ENCODE peak calls at places on chromosomes 7 and 10, in seven cellular contexts. One of them, this sample, is unnamed.

GRCh38 chr10:47038881-47039557 is 127.8 kb downstream of the PTPN20 start:
- DNase-seq in activated T-helper 1 cell treated with anti-CD3 and anti-CD28 coated beads, Interleukin-2, amount 50 U/mL, for 16 hours: no peak
- DNase-seq in naive B cell: no peak
- DNase-seq in cardiac fibroblast: no peak
- DNase-seq in AG20443: no peak
- DNase-seq in EL: no peak
- DNase-seq in amygdala: no peak
- DNase-seq in this sample: no peak

GRCh38 chr10:94172332-94172731 is 178.6 kb downstream of the PLCE1 start:
- DNase-seq in activated T-helper 1 cell treated with anti-CD3 and anti-CD28 coated beads, Interleukin-2, amount 50 U/mL, for 16 hours: no peak
- DNase-seq in naive B cell: no peak
- DNase-seq in cardiac fibroblast: no peak
- DNase-seq in AG20443: no peak
- DNase-seq in EL: no peak
- DNase-seq in amygdala: no peak
- DNase-seq in this sample: no peak

GRCh38 chr7:38574121-38574520 is 57.1 kb downstream of the AMPH start:
- DNase-seq in activated T-helper 1 cell treated with anti-CD3 and anti-CD28 coated beads, Interleukin-2, amount 50 U/mL, for 16 hours: no peak
- DNase-seq in naive B cell: no peak
- DNase-seq in cardiac fibroblast: peak
- DNase-seq in AG20443: peak
- DNase-seq in EL: peak
- DNase-seq in amygdala: no peak
- DNase-seq in this sample: no peak

GRCh38 chr10:12534824-12535223 is 185.5 kb downstream of the CAMK1D start:
- DNase-seq in activated T-helper 1 cell treated with anti-CD3 and anti-CD28 coated beads, Interleukin-2, amount 50 U/mL, for 16 hours: no peak
- DNase-seq in naive B cell: no peak
- DNase-seq in cardiac fibroblast: no peak
- DNase-seq in AG20443: no peak
- DNase-seq in EL: peak
- DNase-seq in amygdala: no peak
- DNase-seq in this sample: no peak

GRCh38 chr7:968205-968754 is 7.1 kb downstream of the COX19 start:
- DNase-seq in activated T-helper 1 cell treated with anti-CD3 and anti-CD28 coated beads, Interleukin-2, amount 50 U/mL, for 16 hours: no peak
- DNase-seq in naive B cell: no peak
- DNase-seq in cardiac fibroblast: no peak
- DNase-seq in AG20443: no peak
- DNase-seq in EL: no peak
- DNase-seq in amygdala: no peak
- DNase-seq in this sample: no peak

GRCh38 chr7:140348161-140348849 is 50.0 kb downstream of the SLC37A3 start:
- DNase-seq in activated T-helper 1 cell treated with anti-CD3 and anti-CD28 coated beads, Interleukin-2, amount 50 U/mL, for 16 hours: no peak
- DNase-seq in naive B cell: no peak
- DNase-seq in cardiac fibroblast: peak
- DNase-seq in AG20443: peak
- DNase-seq in EL: no peak
- DNase-seq in amygdala: no peak
- DNase-seq in this sample: no peak

GRCh38 chr10:34814228-34815173 is 595 bp downstream of the PARD3 start:
- DNase-seq in activated T-helper 1 cell treated with anti-CD3 and anti-CD28 coated beads, Interleukin-2, amount 50 U/mL, for 16 hours: no peak
- DNase-seq in naive B cell: no peak
- DNase-seq in cardiac fibroblast: peak
- DNase-seq in AG20443: peak
- DNase-seq in EL: peak
- DNase-seq in amygdala: no peak
- DNase-seq in this sample: peak

GRCh38 chr10:5458425-5458824 is 40.9 kb downstream of the CALML5 start:
- DNase-seq in activated T-helper 1 cell treated with anti-CD3 and anti-CD28 coated beads, Interleukin-2, amount 50 U/mL, for 16 hours: no peak
- DNase-seq in naive B cell: no peak
- DNase-seq in cardiac fibroblast: no peak
- DNase-seq in AG20443: no peak
- DNase-seq in EL: no peak
- DNase-seq in amygdala: no peak
- DNase-seq in this sample: no peak

GRCh38 chr10:107275806-107276205 is 111.3 kb upstream of the SORCS1 start:
- DNase-seq in activated T-helper 1 cell treated with anti-CD3 and anti-CD28 coated beads, Interleukin-2, amount 50 U/mL, for 16 hours: no peak
- DNase-seq in naive B cell: no peak
- DNase-seq in cardiac fibroblast: no peak
- DNase-seq in AG20443: no peak
- DNase-seq in EL: no peak
- DNase-seq in amygdala: no peak
- DNase-seq in this sample: no peak

GRCh38 chr7:23373151-23374004 is 74.2 kb downstream of the MALSU1 start:
- DNase-seq in activated T-helper 1 cell treated with anti-CD3 and anti-CD28 coated beads, Interleukin-2, amount 50 U/mL, for 16 hours: peak
- DNase-seq in naive B cell: peak
- DNase-seq in cardiac fibroblast: no peak
- DNase-seq in AG20443: no peak
- DNase-seq in EL: no peak
- DNase-seq in amygdala: no peak
- DNase-seq in this sample: no peak

GRCh38 chr10:79187545-79187940 is 118.8 kb downstream of the ZMIZ1 start:
- DNase-seq in activated T-helper 1 cell treated with anti-CD3 and anti-CD28 coated beads, Interleukin-2, amount 50 U/mL, for 16 hours: no peak
- DNase-seq in naive B cell: no peak
- DNase-seq in cardiac fibroblast: no peak
- DNase-seq in AG20443: no peak
- DNase-seq in EL: no peak
- DNase-seq in amygdala: no peak
- DNase-seq in this sample: no peak

GRCh38 chr10:69451209-69451783 is at the start of gene TSPAN15:
- DNase-seq in activated T-helper 1 cell treated with anti-CD3 and anti-CD28 coated beads, Interleukin-2, amount 50 U/mL, for 16 hours: peak
- DNase-seq in naive B cell: peak
- DNase-seq in cardiac fibroblast: peak
- DNase-seq in AG20443: peak
- DNase-seq in EL: peak
- DNase-seq in amygdala: peak
- DNase-seq in this sample: peak

GRCh38 chr7:157693521-157694388 is 357.0 kb downstream of the DNAJB6 start:
- DNase-seq in activated T-helper 1 cell treated with anti-CD3 and anti-CD28 coated beads, Interleukin-2, amount 50 U/mL, for 16 hours: no peak
- DNase-seq in naive B cell: no peak
- DNase-seq in cardiac fibroblast: no peak
- DNase-seq in AG20443: no peak
- DNase-seq in EL: no peak
- DNase-seq in amygdala: no peak
- DNase-seq in this sample: no peak

GRCh38 chr10:87532696-87533095 is 28.0 kb downstream of the MINPP1 start:
- DNase-seq in activated T-helper 1 cell treated with anti-CD3 and anti-CD28 coated beads, Interleukin-2, amount 50 U/mL, for 16 hours: no peak
- DNase-seq in naive B cell: no peak
- DNase-seq in cardiac fibroblast: no peak
- DNase-seq in AG20443: no peak
- DNase-seq in EL: no peak
- DNase-seq in amygdala: no peak
- DNase-seq in this sample: no peak

GRCh38 chr10:110972231-110973134 is 53.1 kb downstream of the SHOC2 start:
- DNase-seq in activated T-helper 1 cell treated with anti-CD3 and anti-CD28 coated beads, Interleukin-2, amount 50 U/mL, for 16 hours: no peak
- DNase-seq in naive B cell: no peak
- DNase-seq in cardiac fibroblast: no peak
- DNase-seq in AG20443: no peak
- DNase-seq in EL: no peak
- DNase-seq in amygdala: no peak
- DNase-seq in this sample: no peak

GRCh38 chr10:79424221-79425073 is 21.0 kb downstream of the ZCCHC24 start:
- DNase-seq in activated T-helper 1 cell treated with anti-CD3 and anti-CD28 coated beads, Interleukin-2, amount 50 U/mL, for 16 hours: no peak
- DNase-seq in naive B cell: no peak
- DNase-seq in cardiac fibroblast: peak
- DNase-seq in AG20443: no peak
- DNase-seq in EL: no peak
- DNase-seq in amygdala: no peak
- DNase-seq in this sample: no peak

GRCh38 chr10:80545258-80545881 is 7.7 kb downstream of the SH2D4B start:
- DNase-seq in activated T-helper 1 cell treated with anti-CD3 and anti-CD28 coated beads, Interleukin-2, amount 50 U/mL, for 16 hours: no peak
- DNase-seq in naive B cell: no peak
- DNase-seq in cardiac fibroblast: no peak
- DNase-seq in AG20443: peak
- DNase-seq in EL: no peak
- DNase-seq in amygdala: no peak
- DNase-seq in this sample: no peak

GRCh38 chr10:14032406-14032998 is 298.2 kb downstream of the FRMD4A start:
- DNase-seq in activated T-helper 1 cell treated with anti-CD3 and anti-CD28 coated beads, Interleukin-2, amount 50 U/mL, for 16 hours: peak
- DNase-seq in naive B cell: no peak
- DNase-seq in cardiac fibroblast: no peak
- DNase-seq in AG20443: peak
- DNase-seq in EL: no peak
- DNase-seq in amygdala: no peak
- DNase-seq in this sample: no peak

GRCh38 chr10:26717476-26717875 is 20.0 kb downstream of the PDSS1 start:
- DNase-seq in activated T-helper 1 cell treated with anti-CD3 and anti-CD28 coated beads, Interleukin-2, amount 50 U/mL, for 16 hours: no peak
- DNase-seq in naive B cell: no peak
- DNase-seq in cardiac fibroblast: no peak
- DNase-seq in AG20443: no peak
- DNase-seq in EL: no peak
- DNase-seq in amygdala: no peak
- DNase-seq in this sample: no peak

GRCh38 chr10:13003781-13004180 is 2.3 kb upstream of the CCDC3 start:
- DNase-seq in activated T-helper 1 cell treated with anti-CD3 and anti-CD28 coated beads, Interleukin-2, amount 50 U/mL, for 16 hours: no peak
- DNase-seq in naive B cell: no peak
- DNase-seq in cardiac fibroblast: no peak
- DNase-seq in AG20443: no peak
- DNase-seq in EL: no peak
- DNase-seq in amygdala: no peak
- DNase-seq in this sample: no peak

GRCh38 chr10:25075825-25076224 is 59.4 kb downstream of the THNSL1 start:
- DNase-seq in activated T-helper 1 cell treated with anti-CD3 and anti-CD28 coated beads, Interleukin-2, amount 50 U/mL, for 16 hours: no peak
- DNase-seq in naive B cell: no peak
- DNase-seq in cardiac fibroblast: no peak
- DNase-seq in AG20443: no peak
- DNase-seq in EL: no peak
- DNase-seq in amygdala: no peak
- DNase-seq in this sample: no peak

GRCh38 chr10:25226775-25227682 is 52.2 kb downstream of the GPR158 start:
- DNase-seq in activated T-helper 1 cell treated with anti-CD3 and anti-CD28 coated beads, Interleukin-2, amount 50 U/mL, for 16 hours: no peak
- DNase-seq in naive B cell: no peak
- DNase-seq in cardiac fibroblast: peak
- DNase-seq in AG20443: peak
- DNase-seq in EL: peak
- DNase-seq in amygdala: no peak
- DNase-seq in this sample: peak

GRCh38 chr7:123004931-123005330 is 9.4 kb upstream of the TAS2R16 start:
- DNase-seq in activated T-helper 1 cell treated with anti-CD3 and anti-CD28 coated beads, Interleukin-2, amount 50 U/mL, for 16 hours: no peak
- DNase-seq in naive B cell: no peak
- DNase-seq in cardiac fibroblast: no peak
- DNase-seq in AG20443: no peak
- DNase-seq in EL: no peak
- DNase-seq in amygdala: no peak
- DNase-seq in this sample: no peak

GRCh38 chr10:7766241-7766640 is 21.6 kb downstream of the KIN start:
- DNase-seq in activated T-helper 1 cell treated with anti-CD3 and anti-CD28 coated beads, Interleukin-2, amount 50 U/mL, for 16 hours: no peak
- DNase-seq in naive B cell: no peak
- DNase-seq in cardiac fibroblast: no peak
- DNase-seq in AG20443: no peak
- DNase-seq in EL: no peak
- DNase-seq in amygdala: no peak
- DNase-seq in this sample: no peak

This sample was measured in head of caudate nucleus.